ENCODE peak calls at places on chromosomes 7 and 10, in four cellular contexts. One of them, this sample, is unnamed.
A peak's percentile ranks its signal among the peaks of the same experiment; 100 is the strongest.

GRCh38 chr7:3260425-3260762 is 40.7 kb upstream of the SDK1 start:
- DNase-seq in A673: peak; percentile 65
- DNase-seq in SK-N-SH: no peak
- DNase-seq in body of pancreas: no peak
- DNase-seq in this sample: no peak

GRCh38 chr10:68871731-68872342 is 29.3 kb upstream of the DDX50 start:
- DNase-seq in A673: peak; percentile 95
- DNase-seq in SK-N-SH: peak; percentile 62
- DNase-seq in body of pancreas: peak; percentile 19
- DNase-seq in this sample: no peak

GRCh38 chr7:90877201-90877600 is 281.1 kb downstream of the CDK14 start:
- DNase-seq in A673: no peak
- DNase-seq in SK-N-SH: no peak
- DNase-seq in body of pancreas: no peak
- DNase-seq in this sample: no peak

GRCh38 chr10:48199580-48200377 is 74.7 kb downstream of the FRMPD2 start:
- DNase-seq in A673: peak; percentile 87
- DNase-seq in SK-N-SH: no peak
- DNase-seq in body of pancreas: peak; percentile 14
- DNase-seq in this sample: no peak

GRCh38 chr7:38178695-38179344 is 775 bp downstream of the STARD3NL start:
- DNase-seq in A673: no peak
- DNase-seq in SK-N-SH: no peak
- DNase-seq in body of pancreas: no peak
- DNase-seq in this sample: no peak

GRCh38 chr10:1687606-1688005 is 49.7 kb downstream of the ADARB2 start:
- DNase-seq in A673: no peak
- DNase-seq in SK-N-SH: no peak
- DNase-seq in body of pancreas: no peak
- DNase-seq in this sample: no peak

GRCh38 chr7:116671681-116672595 is at the start of gene MET:
- DNase-seq in A673: peak; percentile 82
- DNase-seq in SK-N-SH: peak; percentile 73
- DNase-seq in body of pancreas: peak; percentile 90
- DNase-seq in this sample: peak; percentile 91

GRCh38 chr10:17655009-17655408 is 11.1 kb downstream of the STAM start:
- DNase-seq in A673: no peak
- DNase-seq in SK-N-SH: no peak
- DNase-seq in body of pancreas: no peak
- DNase-seq in this sample: no peak

GRCh38 chr7:78852951-78853350 is 600.5 kb downstream of the MAGI2 start:
- DNase-seq in A673: no peak
- DNase-seq in SK-N-SH: no peak
- DNase-seq in body of pancreas: no peak
- DNase-seq in this sample: no peak

GRCh38 chr10:68137174-68137573 is 27.9 kb downstream of the MYPN start:
- DNase-seq in A673: no peak
- DNase-seq in SK-N-SH: no peak
- DNase-seq in body of pancreas: no peak
- DNase-seq in this sample: no peak

GRCh38 chr10:109773818-109774440 is 149.4 kb downstream of the XPNPEP1 start:
- DNase-seq in A673: peak; percentile 71
- DNase-seq in SK-N-SH: peak; percentile 30
- DNase-seq in body of pancreas: no peak
- DNase-seq in this sample: no peak

GRCh38 chr10:86723009-86723408 is 33.4 kb upstream of the BMPR1A start:
- DNase-seq in A673: no peak
- DNase-seq in SK-N-SH: no peak
- DNase-seq in body of pancreas: no peak
- DNase-seq in this sample: no peak

GRCh38 chr10:95133016-95133752 is 60.9 kb upstream of the ACSM6 start:
- DNase-seq in A673: peak; percentile 84
- DNase-seq in SK-N-SH: peak; percentile 41
- DNase-seq in body of pancreas: peak; percentile 90
- DNase-seq in this sample: peak; percentile 86

GRCh38 chr10:4678023-4678950 is 147.7 kb upstream of the AKR1E2 start:
- DNase-seq in A673: no peak
- DNase-seq in SK-N-SH: no peak
- DNase-seq in body of pancreas: peak; percentile 46
- DNase-seq in this sample: no peak

GRCh38 chr7:30842542-30843451 is 68.9 kb upstream of the AQP1 start:
- DNase-seq in A673: no peak
- DNase-seq in SK-N-SH: no peak
- DNase-seq in body of pancreas: no peak
- DNase-seq in this sample: no peak

GRCh38 chr7:138982204-138982623 is 1.0 kb upstream of the KIAA1549 start:
- DNase-seq in A673: no peak
- DNase-seq in SK-N-SH: no peak
- DNase-seq in body of pancreas: no peak
- DNase-seq in this sample: no peak

GRCh38 chr7:44284216-44284615 is 41.2 kb downstream of the CAMK2B start:
- DNase-seq in A673: no peak
- DNase-seq in SK-N-SH: peak; percentile 62
- DNase-seq in body of pancreas: peak; percentile 12
- DNase-seq in this sample: no peak

GRCh38 chr10:33410860-33411234 is 76.4 kb upstream of the NRP1 start:
- DNase-seq in A673: no peak
- DNase-seq in SK-N-SH: no peak
- DNase-seq in body of pancreas: no peak
- DNase-seq in this sample: no peak

GRCh38 chr7:87370660-87371180 is 25.3 kb downstream of the CROT start:
- DNase-seq in A673: peak; percentile 1
- DNase-seq in SK-N-SH: no peak
- DNase-seq in body of pancreas: no peak
- DNase-seq in this sample: no peak

GRCh38 chr10:6128591-6129383 is 40.0 kb downstream of the RBM17 start:
- DNase-seq in A673: peak; percentile 58
- DNase-seq in SK-N-SH: peak; percentile 9
- DNase-seq in body of pancreas: peak; percentile 39
- DNase-seq in this sample: no peak

GRCh38 chr10:94103902-94104301 is 110.2 kb downstream of the PLCE1 start:
- DNase-seq in A673: no peak
- DNase-seq in SK-N-SH: no peak
- DNase-seq in body of pancreas: no peak
- DNase-seq in this sample: no peak

GRCh38 chr10:22599048-22599561 is 115.3 kb downstream of the PIP4K2A start:
- DNase-seq in A673: peak; percentile 55
- DNase-seq in SK-N-SH: no peak
- DNase-seq in body of pancreas: no peak
- DNase-seq in this sample: no peak

GRCh38 chr10:15863733-15864132 is 3.4 kb upstream of the MINDY3 start:
- DNase-seq in A673: no peak
- DNase-seq in SK-N-SH: no peak
- DNase-seq in body of pancreas: no peak
- DNase-seq in this sample: no peak

GRCh38 chr10:91713471-91714072 is 80.7 kb upstream of the PPP1R3C start:
- DNase-seq in A673: no peak
- DNase-seq in SK-N-SH: no peak
- DNase-seq in body of pancreas: no peak
- DNase-seq in this sample: no peak

GRCh38 chr7:21253740-21254687 is 173.9 kb upstream of the SP4 start:
- DNase-seq in A673: peak; percentile 76
- DNase-seq in SK-N-SH: peak; percentile 62
- DNase-seq in body of pancreas: peak; percentile 75
- DNase-seq in this sample: peak; percentile 72

GRCh38 chr10:74825371-74826141 is 844 bp upstream of the KAT6B start:
- DNase-seq in A673: peak; percentile 57
- DNase-seq in SK-N-SH: peak; percentile 88
- DNase-seq in body of pancreas: no peak
- DNase-seq in this sample: peak; percentile 58

GRCh38 chr7:125057974-125058373 is 128.3 kb upstream of the POT1 start:
- DNase-seq in A673: no peak
- DNase-seq in SK-N-SH: no peak
- DNase-seq in body of pancreas: no peak
- DNase-seq in this sample: no peak

GRCh38 chr7:46830-47140 is 145.6 kb upstream of the FAM20C start:
- DNase-seq in A673: no peak
- DNase-seq in SK-N-SH: no peak
- DNase-seq in body of pancreas: no peak
- DNase-seq in this sample: peak; percentile 9

GRCh38 chr7:4227105-4228010 is 454.7 kb upstream of the FOXK1 start:
- DNase-seq in A673: peak; percentile 11
- DNase-seq in SK-N-SH: no peak
- DNase-seq in body of pancreas: no peak
- DNase-seq in this sample: no peak

GRCh38 chr10:72525689-72526088 is 100.2 kb downstream of the MICU1 start:
- DNase-seq in A673: no peak
- DNase-seq in SK-N-SH: no peak
- DNase-seq in body of pancreas: no peak
- DNase-seq in this sample: no peak

GRCh38 chr10:123808873-123809272 is 82.7 kb downstream of the CPXM2 start:
- DNase-seq in A673: no peak
- DNase-seq in SK-N-SH: no peak
- DNase-seq in body of pancreas: no peak
- DNase-seq in this sample: no peak

GRCh38 chr7:112162161-112163020 is 43.8 kb downstream of the DOCK4 start:
- DNase-seq in A673: peak; percentile 82
- DNase-seq in SK-N-SH: peak; percentile 54
- DNase-seq in body of pancreas: peak; percentile 22
- DNase-seq in this sample: peak; percentile 39

GRCh38 chr7:55557666-55558188 is 14.6 kb downstream of the VOPP1 start:
- DNase-seq in A673: no peak
- DNase-seq in SK-N-SH: no peak
- DNase-seq in body of pancreas: no peak
- DNase-seq in this sample: no peak
- H3K4me3 ChIP-seq in A673: no peak overlapping the region
- H3K4me3 ChIP-seq in SK-N-SH: no peak overlapping the region
- H3K4me3 ChIP-seq in body of pancreas: no peak overlapping the region
- H3K4me3 ChIP-seq in this sample: no peak overlapping the region

GRCh38 chr7:151172273-151173141 is 5.0 kb upstream of the GBX1 start:
- DNase-seq in A673: peak; percentile 79
- DNase-seq in SK-N-SH: peak; percentile 97
- DNase-seq in body of pancreas: peak; percentile 74
- DNase-seq in this sample: peak; percentile 84
- H3K27me3 ChIP-seq in A673: peaks cover 27% of the 10 kb centered on the region
- H3K27me3 ChIP-seq in SK-N-SH: peaks cover 60% of the 10 kb centered on the region
- H3K27me3 ChIP-seq in body of pancreas: no peaks in the 10 kb centered on the region
- H3K27me3 ChIP-seq in this sample: peaks cover 4% of the 10 kb centered on the region

DNA sequence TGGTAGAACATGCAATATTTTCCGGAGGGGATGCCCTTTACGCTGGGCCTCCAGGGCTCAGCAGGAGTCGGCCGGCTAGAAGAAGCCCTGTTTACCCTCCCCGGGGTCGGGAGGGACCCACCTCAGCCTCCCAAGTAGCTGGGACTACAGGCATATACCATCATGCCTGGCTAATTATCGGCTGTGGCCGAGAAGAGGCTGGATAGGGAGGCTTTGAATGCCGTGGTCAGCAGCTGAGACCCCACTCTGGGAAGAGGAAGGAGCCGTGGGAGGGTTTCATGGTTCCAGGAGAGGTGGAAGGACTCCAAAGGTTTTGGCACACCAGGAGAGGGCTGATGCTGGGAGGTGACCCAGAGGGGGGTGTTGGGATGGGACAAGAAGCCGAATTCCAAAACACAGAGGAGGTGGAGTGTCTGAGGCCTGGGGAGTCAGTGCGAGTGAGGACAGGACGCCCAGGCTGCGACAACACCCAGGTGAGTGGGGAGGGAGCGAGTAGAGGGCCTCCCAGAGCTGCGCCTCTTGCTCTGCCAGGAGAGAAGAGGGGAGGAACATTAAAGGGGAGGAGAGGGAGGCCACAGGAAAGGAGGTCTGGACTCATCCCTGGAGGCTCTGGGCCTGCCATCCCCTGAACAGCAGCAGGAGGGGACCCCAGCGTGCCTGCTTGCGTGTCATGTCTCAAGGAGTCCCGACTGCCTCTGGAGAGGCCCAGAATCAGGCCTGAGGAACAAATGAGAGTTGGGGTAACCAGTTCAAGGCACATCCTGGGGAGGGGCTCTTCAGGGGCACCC is 19.6 kb downstream of the GRID2IP start:
- DNase-seq in A673: no peak
- DNase-seq in SK-N-SH: no peak
- DNase-seq in body of pancreas: no peak
- DNase-seq in this sample: no peak
- H3K4me3 ChIP-seq in A673: peak overlapping the region; percentile 62
- H3K4me3 ChIP-seq in SK-N-SH: no peak overlapping the region
- H3K4me3 ChIP-seq in body of pancreas: no peak overlapping the region
- H3K4me3 ChIP-seq in this sample: no peak overlapping the region

GRCh38 chr7:128178611-128179010 is 62.5 kb upstream of the LEP start:
- DNase-seq in A673: no peak
- DNase-seq in SK-N-SH: no peak
- DNase-seq in body of pancreas: no peak
- DNase-seq in this sample: no peak
- H3K27me3 ChIP-seq in A673: peaks cover 51% of the 10 kb centered on the region
- H3K27me3 ChIP-seq in SK-N-SH: peaks cover 11% of the 10 kb centered on the region
- H3K27me3 ChIP-seq in body of pancreas: no peaks in the 10 kb centered on the region
- H3K27me3 ChIP-seq in this sample: no peaks in the 10 kb centered on the region

GRCh38 chr10:36163827-36164226 is 521.7 kb upstream of the FZD8 start:
- DNase-seq in A673: no peak
- DNase-seq in SK-N-SH: no peak
- DNase-seq in body of pancreas: peak; percentile 28
- DNase-seq in this sample: no peak
- H3K4me3 ChIP-seq in A673: no peak overlapping the region
- H3K4me3 ChIP-seq in SK-N-SH: no peak overlapping the region
- H3K4me3 ChIP-seq in body of pancreas: no peak overlapping the region
- H3K4me3 ChIP-seq in this sample: no peak overlapping the region

DNA sequence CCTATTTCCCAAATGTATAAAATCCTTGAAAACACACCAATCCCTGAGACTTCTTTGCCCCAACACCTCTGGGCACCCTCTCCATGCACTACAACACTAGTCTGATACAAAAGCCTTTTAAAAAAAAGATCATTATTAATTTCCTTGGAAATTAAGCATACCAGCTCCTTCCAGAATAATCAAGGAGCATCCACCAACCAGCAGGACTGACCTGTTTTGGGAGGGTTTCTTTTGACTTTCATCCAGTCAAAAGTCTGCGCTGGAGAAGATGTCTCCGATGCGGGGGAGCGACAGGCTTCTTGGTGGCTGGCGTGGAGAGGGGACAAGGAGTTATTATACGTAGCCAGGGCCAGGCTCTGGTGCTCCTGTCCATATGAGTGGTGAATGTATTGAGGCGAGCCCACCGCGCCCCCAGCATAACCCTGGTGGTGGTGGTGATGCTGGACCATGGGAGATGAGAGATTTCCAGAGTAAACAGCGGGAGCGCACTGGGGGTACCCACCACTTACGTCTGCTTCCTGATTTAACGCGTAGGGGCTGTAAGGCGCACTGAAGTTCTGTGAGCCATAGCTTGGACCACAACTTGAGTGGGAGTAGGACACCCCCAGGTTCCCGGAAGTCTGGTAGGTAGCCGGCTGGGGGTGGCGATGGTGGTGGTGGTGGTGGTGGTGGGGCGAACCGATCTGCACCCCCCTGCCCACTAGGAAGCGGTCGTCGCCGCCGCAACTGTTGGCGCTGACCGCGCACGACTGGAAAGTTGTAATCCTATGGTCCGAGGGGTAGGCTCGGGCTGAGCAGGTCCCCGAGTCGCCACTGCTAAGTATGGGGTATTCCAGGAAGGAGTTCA is 527 bp downstream of the HOXA1 start:
- DNase-seq in A673: no peak
- DNase-seq in SK-N-SH: no peak
- DNase-seq in body of pancreas: no peak
- DNase-seq in this sample: no peak
- H3K27me3 ChIP-seq in A673: peaks cover 100% of the 10 kb centered on the region
- H3K27me3 ChIP-seq in SK-N-SH: peaks cover 96% of the 10 kb centered on the region
- H3K27me3 ChIP-seq in body of pancreas: peaks cover 9% of the 10 kb centered on the region
- H3K27me3 ChIP-seq in this sample: no peaks in the 10 kb centered on the region

This sample was measured in Caco-2.